ENCODE peak calls at places on chromosomes 3 and 15, in seven cellular contexts. H, T, D, E, N, M and K are unnamed samples.

GRCh38 chr3:139288266-139288821 is 55.5 kb upstream of the MRPS22 start:
- DNase-seq in E (no peak), T (peak), D (no peak), N (peak), M (no peak), H (no peak), K (no peak)

GRCh38 chr15:101813803-101814534 is 2.0 kb downstream of the OR4F15 start:
- DNase-seq in M (no peak), D (no peak), N (no peak), T (peak), H (no peak), E (no peak), K (no peak)

GRCh38 chr3:67863869-67864268 is 209.5 kb upstream of the SUCLG2 start:
- DNase-seq in D (peak), H (no peak), E (no peak), T (peak), N (no peak), M (no peak), K (no peak)

GRCh38 chr3:36362216-36362615 is 18.1 kb upstream of the STAC start:
- DNase-seq in M (no peak), T (peak), N (no peak), E (no peak), H (no peak), D (no peak), K (no peak)

GRCh38 chr15:81008312-81008711 is 7.6 kb downstream of the TLNRD1 start:
- DNase-seq in E (no peak), H (no peak), M (no peak), T (no peak), D (no peak), N (no peak), K (no peak)

GRCh38 chr3:52480768-52481715 is 14.1 kb upstream of the STAB1 start:
- DNase-seq in E (no peak), M (no peak), T (no peak), N (peak), H (no peak), D (no peak), K (no peak)

GRCh38 chr3:4752201-4753072 is 226.8 kb upstream of the BHLHE40 start:
- DNase-seq in H (no peak), E (no peak), T (no peak), D (no peak), M (no peak), N (no peak), K (no peak)

GRCh38 chr3:123883111-123883510 is 1.0 kb downstream of the MYLK start:
- DNase-seq in D (no peak), M (no peak), N (no peak), T (peak), H (no peak), E (no peak), K (no peak)